ENCODE peak calls at places on chromosomes 6 and 20, in six cellular contexts. One of them, this sample, is unnamed. For H3K36me3, the result is how much of the 10 kb centered on the place peaks cover.

GRCh38 chr20:57893364-57894001 is 183.7 kb upstream of the PMEPA1 start:
- DNase-seq in stomach: no peak
- DNase-seq in mesendoderm: no peak
- DNase-seq in uterus: no peak
- DNase-seq in tibial artery: no peak
- DNase-seq in endothelial cell of umbilical vein: no peak
- DNase-seq in this sample: no peak

GRCh38 chr6:105898286-105898685 is 187.8 kb upstream of the PRDM1 start:
- DNase-seq in mesendoderm: no peak
- DNase-seq in uterus: no peak
- DNase-seq in endothelial cell of umbilical vein: no peak
- DNase-seq in tibial artery: no peak
- DNase-seq in stomach: no peak
- DNase-seq in this sample: no peak

GRCh38 chr6:31175961-31176360 is 5.5 kb upstream of the POU5F1 start:
- DNase-seq in uterus: no peak
- DNase-seq in mesendoderm: peak
- DNase-seq in tibial artery: no peak
- DNase-seq in stomach: no peak
- DNase-seq in endothelial cell of umbilical vein: no peak
- DNase-seq in this sample: peak

GRCh38 chr6:169798764-169799473 is 47.5 kb downstream of the ERMARD start:
- DNase-seq in stomach: no peak
- DNase-seq in tibial artery: no peak
- DNase-seq in uterus: no peak
- DNase-seq in endothelial cell of umbilical vein: no peak
- DNase-seq in mesendoderm: no peak
- DNase-seq in this sample: no peak

GRCh38 chr20:668638-669037 is 7.0 kb downstream of the SCRT2 start:
- DNase-seq in mesendoderm: no peak
- DNase-seq in stomach: no peak
- DNase-seq in tibial artery: no peak
- DNase-seq in endothelial cell of umbilical vein: no peak
- DNase-seq in uterus: no peak
- DNase-seq in this sample: peak

GRCh38 chr6:29230666-29231065 is 60.0 kb downstream of the OR2J2 start:
- DNase-seq in endothelial cell of umbilical vein: no peak
- DNase-seq in tibial artery: no peak
- DNase-seq in stomach: no peak
- DNase-seq in mesendoderm: no peak
- DNase-seq in uterus: no peak
- DNase-seq in this sample: no peak

GRCh38 chr6:96814581-96814980 is 22.7 kb downstream of the GPR63 start:
- DNase-seq in mesendoderm: no peak
- DNase-seq in endothelial cell of umbilical vein: no peak
- DNase-seq in uterus: no peak
- DNase-seq in tibial artery: no peak
- DNase-seq in stomach: no peak
- DNase-seq in this sample: no peak

GRCh38 chr20:35404614-35405259 is 7.0 kb downstream of the UQCC1 start:
- DNase-seq in uterus: no peak
- DNase-seq in mesendoderm: no peak
- DNase-seq in stomach: no peak
- DNase-seq in tibial artery: no peak
- DNase-seq in endothelial cell of umbilical vein: no peak
- DNase-seq in this sample: no peak

GRCh38 chr20:57751411-57751810 is 41.6 kb upstream of the PMEPA1 start:
- DNase-seq in endothelial cell of umbilical vein: no peak
- DNase-seq in uterus: no peak
- DNase-seq in tibial artery: no peak
- DNase-seq in stomach: no peak
- DNase-seq in mesendoderm: no peak
- DNase-seq in this sample: peak

GRCh38 chr20:63280929-63281545 is 8.4 kb downstream of the ARFGAP1 start:
- DNase-seq in stomach: no peak
- DNase-seq in mesendoderm: peak
- DNase-seq in uterus: no peak
- DNase-seq in tibial artery: no peak
- DNase-seq in endothelial cell of umbilical vein: no peak
- DNase-seq in this sample: peak

GRCh38 chr20:33169176-33169794 is 1.3 kb downstream of the BPIFA2 start:
- DNase-seq in mesendoderm: peak
- DNase-seq in endothelial cell of umbilical vein: no peak
- DNase-seq in uterus: no peak
- DNase-seq in tibial artery: no peak
- DNase-seq in stomach: no peak
- DNase-seq in this sample: peak

GRCh38 chr6:56647172-56647762 is 4.6 kb upstream of the DST start:
- DNase-seq in uterus: no peak
- DNase-seq in tibial artery: no peak
- DNase-seq in mesendoderm: no peak
- DNase-seq in endothelial cell of umbilical vein: no peak
- DNase-seq in stomach: no peak
- DNase-seq in this sample: no peak

GRCh38 chr20:23115823-23116222 is 29.7 kb upstream of the CD93 start:
- DNase-seq in mesendoderm: no peak
- DNase-seq in endothelial cell of umbilical vein: no peak
- DNase-seq in uterus: no peak
- DNase-seq in tibial artery: peak
- DNase-seq in stomach: no peak
- DNase-seq in this sample: no peak

GRCh38 chr6:74066168-74066871 is 370.3 kb downstream of the CD109 start:
- DNase-seq in uterus: no peak
- DNase-seq in tibial artery: no peak
- DNase-seq in endothelial cell of umbilical vein: no peak
- DNase-seq in mesendoderm: no peak
- DNase-seq in stomach: no peak
- DNase-seq in this sample: no peak

GRCh38 chr6:18166314-18167007 is 11.2 kb downstream of the KDM1B start:
- DNase-seq in uterus: no peak
- DNase-seq in tibial artery: no peak
- DNase-seq in mesendoderm: no peak
- DNase-seq in stomach: no peak
- DNase-seq in endothelial cell of umbilical vein: no peak
- DNase-seq in this sample: no peak

GRCh38 chr20:3801846-3802245 is 5.7 kb downstream of the CDC25B start:
- DNase-seq in uterus: no peak
- DNase-seq in tibial artery: no peak
- DNase-seq in endothelial cell of umbilical vein: no peak
- DNase-seq in stomach: no peak
- DNase-seq in mesendoderm: no peak
- DNase-seq in this sample: no peak

GRCh38 chr6:142728910-142729481 is 216.0 kb downstream of the HIVEP2 start:
- DNase-seq in tibial artery: no peak
- DNase-seq in uterus: no peak
- DNase-seq in mesendoderm: peak
- DNase-seq in stomach: no peak
- DNase-seq in endothelial cell of umbilical vein: peak
- DNase-seq in this sample: no peak

GRCh38 chr6:10393544-10394225 is 21.2 kb downstream of the TFAP2A start:
- DNase-seq in mesendoderm: no peak
- DNase-seq in stomach: no peak
- DNase-seq in tibial artery: no peak
- DNase-seq in uterus: no peak
- DNase-seq in endothelial cell of umbilical vein: no peak
- DNase-seq in this sample: no peak

GRCh38 chr20:34834459-34834893 is 9.0 kb upstream of the NCOA6 start:
- DNase-seq in tibial artery: no peak
- DNase-seq in stomach: no peak
- DNase-seq in mesendoderm: peak
- DNase-seq in endothelial cell of umbilical vein: peak
- DNase-seq in uterus: no peak
- DNase-seq in this sample: no peak

GRCh38 chr6:31826793-31827285 is 699 bp upstream of the HSPA1B start:
- DNase-seq in mesendoderm: no peak
- DNase-seq in endothelial cell of umbilical vein: no peak
- DNase-seq in stomach: peak
- DNase-seq in uterus: peak
- DNase-seq in tibial artery: peak
- DNase-seq in this sample: peak

GRCh38 chr6:168956884-168957730 is 296.5 kb downstream of the THBS2 start:
- DNase-seq in stomach: peak
- DNase-seq in tibial artery: peak
- DNase-seq in mesendoderm: peak
- DNase-seq in uterus: peak
- DNase-seq in endothelial cell of umbilical vein: peak
- DNase-seq in this sample: peak

GRCh38 chr6:33427585-33428218 is 7.8 kb downstream of the SYNGAP1 start:
- DNase-seq in endothelial cell of umbilical vein: peak
- DNase-seq in tibial artery: peak
- DNase-seq in mesendoderm: peak
- DNase-seq in stomach: peak
- DNase-seq in uterus: peak
- DNase-seq in this sample: peak

GRCh38 chr6:41413250-41413649 is 77.8 kb downstream of the NCR2 start:
- DNase-seq in tibial artery: no peak
- DNase-seq in uterus: peak
- DNase-seq in endothelial cell of umbilical vein: no peak
- DNase-seq in mesendoderm: no peak
- DNase-seq in stomach: no peak
- DNase-seq in this sample: no peak

GRCh38 chr6:74585779-74586178 is 620.1 kb downstream of the COL12A1 start:
- DNase-seq in stomach: no peak
- DNase-seq in endothelial cell of umbilical vein: peak
- DNase-seq in uterus: no peak
- DNase-seq in mesendoderm: no peak
- DNase-seq in tibial artery: no peak
- DNase-seq in this sample: no peak

GRCh38 chr20:17959257-17959627 is 9.4 kb downstream of the SNX5 start:
- DNase-seq in tibial artery: no peak
- DNase-seq in endothelial cell of umbilical vein: no peak
- DNase-seq in uterus: no peak
- DNase-seq in mesendoderm: no peak
- DNase-seq in stomach: no peak
- DNase-seq in this sample: no peak

GRCh38 chr6:136201735-136202134 is 48.4 kb downstream of the MTFR2 start:
- DNase-seq in stomach: no peak
- DNase-seq in uterus: no peak
- DNase-seq in endothelial cell of umbilical vein: peak
- DNase-seq in tibial artery: no peak
- DNase-seq in mesendoderm: no peak
- DNase-seq in this sample: no peak

GRCh38 chr6:136640132-136640915 is 90.1 kb upstream of the MAP7 start:
- DNase-seq in endothelial cell of umbilical vein: no peak
- DNase-seq in mesendoderm: peak
- DNase-seq in stomach: no peak
- DNase-seq in uterus: no peak
- DNase-seq in tibial artery: peak
- DNase-seq in this sample: peak

GRCh38 chr6:13304101-13304500 is 24.2 kb downstream of the TBC1D7 start:
- DNase-seq in tibial artery: no peak
- DNase-seq in uterus: no peak
- DNase-seq in stomach: no peak
- DNase-seq in endothelial cell of umbilical vein: no peak
- DNase-seq in mesendoderm: no peak
- DNase-seq in this sample: peak
- H3K36me3 ChIP-seq in tibial artery: under half
- H3K36me3 ChIP-seq in uterus: under half
- H3K36me3 ChIP-seq in stomach: half or more
- H3K36me3 ChIP-seq in endothelial cell of umbilical vein: under half
- H3K36me3 ChIP-seq in mesendoderm: under half
- H3K36me3 ChIP-seq in this sample: half or more

DNA sequence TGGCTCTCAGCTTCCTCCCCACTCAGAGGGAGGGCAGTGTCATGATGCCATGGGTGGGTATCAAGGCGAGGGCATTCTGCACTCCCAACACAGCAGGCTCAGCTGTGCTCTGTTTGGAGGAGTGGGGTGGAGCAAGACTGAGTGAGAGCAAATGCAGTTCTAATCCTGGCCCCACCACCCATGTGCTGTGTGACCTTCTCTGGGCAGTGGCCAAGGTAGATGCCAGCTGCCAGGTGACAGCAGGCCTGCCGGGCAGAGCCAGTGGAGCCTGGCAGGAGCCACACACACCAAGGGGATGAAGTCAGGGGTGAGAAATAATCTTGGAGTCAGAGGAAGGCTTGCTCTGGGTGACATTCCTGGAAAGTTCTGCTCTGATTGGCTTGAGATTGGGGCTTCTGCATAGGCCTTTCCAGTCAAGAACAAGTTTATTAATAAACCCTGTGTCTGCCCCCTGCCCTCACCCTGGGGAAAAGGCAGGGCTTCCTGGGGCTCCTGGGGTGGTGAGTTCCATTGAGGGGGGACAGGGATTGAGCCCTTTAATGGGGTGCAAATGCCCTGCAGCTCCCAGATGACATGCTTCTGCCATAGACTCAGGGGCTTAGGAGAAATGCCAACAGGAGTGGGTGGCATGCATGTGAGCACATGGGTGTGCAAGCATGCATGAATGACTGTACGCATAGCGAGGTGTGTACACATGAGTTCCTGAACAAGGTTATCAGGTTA is 134.3 kb downstream of the MRPL14 start:
- DNase-seq in tibial artery: peak
- DNase-seq in endothelial cell of umbilical vein: no peak
- DNase-seq in stomach: peak
- DNase-seq in mesendoderm: no peak
- DNase-seq in uterus: no peak
- DNase-seq in this sample: no peak
- H3K27ac ChIP-seq in tibial artery: no peak
- H3K27ac ChIP-seq in endothelial cell of umbilical vein: no peak
- H3K27ac ChIP-seq in stomach: no peak
- H3K27ac ChIP-seq in mesendoderm: no peak
- H3K27ac ChIP-seq in uterus: peak
- H3K27ac ChIP-seq in this sample: no peak

GRCh38 chr6:133499662-133500061 is 258.5 kb downstream of the EYA4 start:
- DNase-seq in stomach: no peak
- DNase-seq in mesendoderm: no peak
- DNase-seq in uterus: no peak
- DNase-seq in tibial artery: no peak
- DNase-seq in endothelial cell of umbilical vein: no peak
- DNase-seq in this sample: no peak
- H3K4me3 ChIP-seq in stomach: no peak
- H3K4me3 ChIP-seq in mesendoderm: no peak
- H3K4me3 ChIP-seq in uterus: no peak
- H3K4me3 ChIP-seq in tibial artery: no peak
- H3K4me3 ChIP-seq in endothelial cell of umbilical vein: no peak
- H3K4me3 ChIP-seq in this sample: no peak

GRCh38 chr6:82166493-82166892 is 81.1 kb downstream of the IBTK start:
- DNase-seq in stomach: no peak
- DNase-seq in mesendoderm: no peak
- DNase-seq in uterus: no peak
- DNase-seq in tibial artery: no peak
- DNase-seq in endothelial cell of umbilical vein: no peak
- DNase-seq in this sample: no peak

DNA sequence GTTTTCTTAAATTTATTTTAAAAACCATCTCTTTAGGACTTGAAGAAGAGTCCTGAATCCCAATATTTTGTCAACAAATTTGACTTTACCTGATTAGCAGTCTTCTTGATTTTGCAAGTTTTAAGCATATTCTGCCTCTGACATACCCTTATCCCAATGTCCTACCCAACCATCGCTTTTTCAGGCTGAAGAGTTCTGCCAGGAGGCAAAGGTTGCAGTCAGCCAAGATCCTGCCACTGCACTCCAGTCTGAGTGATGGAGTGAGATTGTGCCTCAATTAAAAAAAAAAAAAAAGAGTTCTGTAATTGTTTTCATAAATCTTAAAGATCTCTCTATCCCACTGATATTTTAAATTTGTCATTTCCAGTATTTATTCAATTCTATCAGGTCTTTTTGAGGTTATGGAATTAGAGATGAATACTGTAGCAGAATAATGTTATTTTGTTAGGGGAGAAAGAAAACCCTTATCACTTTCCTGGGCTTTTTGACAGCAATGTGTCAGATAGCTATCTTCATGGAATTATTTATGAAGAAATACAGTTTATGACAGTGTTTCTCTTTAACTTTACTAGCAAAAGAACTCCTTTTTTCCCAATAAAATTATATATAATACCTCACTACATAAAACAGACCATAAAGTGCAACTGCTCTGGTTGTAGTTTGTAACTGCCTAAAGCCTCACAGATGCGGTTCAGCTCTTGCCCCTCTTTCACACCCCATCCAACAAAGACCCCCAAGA is 78.2 kb downstream of the IBTK start:
- DNase-seq in endothelial cell of umbilical vein: no peak
- DNase-seq in mesendoderm: no peak
- DNase-seq in stomach: no peak
- DNase-seq in uterus: no peak
- DNase-seq in tibial artery: no peak
- DNase-seq in this sample: no peak
- H3K36me3 ChIP-seq in endothelial cell of umbilical vein: under half
- H3K36me3 ChIP-seq in mesendoderm: under half
- H3K36me3 ChIP-seq in stomach: half or more
- H3K36me3 ChIP-seq in uterus: under half
- H3K36me3 ChIP-seq in tibial artery: under half
- H3K36me3 ChIP-seq in this sample: half or more

This sample was measured in endodermal cell.